ENCODE peak calls at places on chromosomes 3 and 15, in nine cellular contexts. One of them, this sample, is unnamed.

GRCh38 chr3:194397757-194398312 is 1.2 kb downstream of the GP5 start:
- DNase-seq in T-helper 2 cell: peak; percentile 73
- DNase-seq in NCI-H1417: no peak
- DNase-seq in neural progenitor cell: no peak
- DNase-seq in iPS-NIHi11: peak; percentile 34
- DNase-seq in fibroblast of lung: peak; percentile 55
- DNase-seq in mesendoderm: no peak
- DNase-seq in EL: no peak
- DNase-seq in tibial artery: peak; percentile 61
- DNase-seq in this sample: no peak

GRCh38 chr15:79160211-79160610 is 69.6 kb upstream of the RASGRF1 start:
- DNase-seq in T-helper 2 cell: no peak
- DNase-seq in NCI-H1417: no peak
- DNase-seq in neural progenitor cell: no peak
- DNase-seq in iPS-NIHi11: no peak
- DNase-seq in fibroblast of lung: no peak
- DNase-seq in mesendoderm: no peak
- DNase-seq in EL: peak; percentile 74
- DNase-seq in tibial artery: no peak
- DNase-seq in this sample: no peak

GRCh38 chr3:37546876-37547275 is 314.8 kb upstream of the CTDSPL start:
- DNase-seq in T-helper 2 cell: peak; percentile 11
- DNase-seq in NCI-H1417: no peak
- DNase-seq in neural progenitor cell: peak; percentile 58
- DNase-seq in iPS-NIHi11: peak; percentile 76
- DNase-seq in fibroblast of lung: peak; percentile 22
- DNase-seq in mesendoderm: peak; percentile 63
- DNase-seq in EL: peak; percentile 41
- DNase-seq in tibial artery: no peak
- DNase-seq in this sample: no peak

GRCh38 chr15:78726870-78727551 is 84.3 kb downstream of the ADAMTS7 start:
- DNase-seq in T-helper 2 cell: no peak
- DNase-seq in NCI-H1417: no peak
- DNase-seq in neural progenitor cell: peak; percentile 62
- DNase-seq in iPS-NIHi11: peak; percentile 92
- DNase-seq in fibroblast of lung: no peak
- DNase-seq in mesendoderm: peak; percentile 92
- DNase-seq in EL: peak; percentile 16
- DNase-seq in tibial artery: no peak
- DNase-seq in this sample: no peak

GRCh38 chr3:64300790-64301423 is 75.6 kb upstream of the PRICKLE2 start:
- DNase-seq in T-helper 2 cell: no peak
- DNase-seq in NCI-H1417: no peak
- DNase-seq in neural progenitor cell: no peak
- DNase-seq in iPS-NIHi11: no peak
- DNase-seq in fibroblast of lung: peak; percentile 90
- DNase-seq in mesendoderm: no peak
- DNase-seq in EL: peak; percentile 65
- DNase-seq in tibial artery: no peak
- DNase-seq in this sample: no peak

GRCh38 chr3:171851685-171852084 is 8.5 kb downstream of the TMEM212 start:
- DNase-seq in T-helper 2 cell: no peak
- DNase-seq in NCI-H1417: no peak
- DNase-seq in neural progenitor cell: no peak
- DNase-seq in iPS-NIHi11: no peak
- DNase-seq in fibroblast of lung: peak; percentile 88
- DNase-seq in mesendoderm: no peak
- DNase-seq in EL: no peak
- DNase-seq in tibial artery: no peak
- DNase-seq in this sample: no peak

GRCh38 chr15:74333093-74333492 is 34.4 kb downstream of the CYP11A1 start:
- DNase-seq in T-helper 2 cell: no peak
- DNase-seq in NCI-H1417: no peak
- DNase-seq in neural progenitor cell: no peak
- DNase-seq in iPS-NIHi11: no peak
- DNase-seq in fibroblast of lung: no peak
- DNase-seq in mesendoderm: no peak
- DNase-seq in EL: no peak
- DNase-seq in tibial artery: no peak
- DNase-seq in this sample: no peak

GRCh38 chr15:40069178-40070165 is 30.5 kb upstream of the SRP14 start:
- DNase-seq in T-helper 2 cell: no peak
- DNase-seq in NCI-H1417: peak; percentile 90
- DNase-seq in neural progenitor cell: peak; percentile 87
- DNase-seq in iPS-NIHi11: peak; percentile 87
- DNase-seq in fibroblast of lung: peak; percentile 56
- DNase-seq in mesendoderm: peak; percentile 77
- DNase-seq in EL: peak; percentile 48
- DNase-seq in tibial artery: peak; percentile 99
- DNase-seq in this sample: peak; percentile 94

GRCh38 chr15:58307313-58307961 is 124.4 kb upstream of the LIPC start:
- DNase-seq in T-helper 2 cell: no peak
- DNase-seq in NCI-H1417: peak; percentile 51
- DNase-seq in neural progenitor cell: peak; percentile 71
- DNase-seq in iPS-NIHi11: no peak
- DNase-seq in fibroblast of lung: peak; percentile 88
- DNase-seq in mesendoderm: no peak
- DNase-seq in EL: peak; percentile 60
- DNase-seq in tibial artery: no peak
- DNase-seq in this sample: no peak

GRCh38 chr15:57486807-57487206 is 104.9 kb upstream of the MYZAP start:
- DNase-seq in T-helper 2 cell: no peak
- DNase-seq in NCI-H1417: no peak
- DNase-seq in neural progenitor cell: no peak
- DNase-seq in iPS-NIHi11: no peak
- DNase-seq in fibroblast of lung: no peak
- DNase-seq in mesendoderm: no peak
- DNase-seq in EL: no peak
- DNase-seq in tibial artery: no peak
- DNase-seq in this sample: no peak

GRCh38 chr3:114519415-114519814 is 225.6 kb downstream of the TIGIT start:
- DNase-seq in T-helper 2 cell: peak; percentile 58
- DNase-seq in NCI-H1417: no peak
- DNase-seq in neural progenitor cell: peak; percentile 45
- DNase-seq in iPS-NIHi11: peak; percentile 55
- DNase-seq in fibroblast of lung: peak; percentile 77
- DNase-seq in mesendoderm: peak; percentile 95
- DNase-seq in EL: peak; percentile 6
- DNase-seq in tibial artery: no peak
- DNase-seq in this sample: no peak

GRCh38 chr3:31213869-31214486 is 318.7 kb upstream of the STT3B start:
- DNase-seq in T-helper 2 cell: peak; percentile 92
- DNase-seq in NCI-H1417: no peak
- DNase-seq in neural progenitor cell: no peak
- DNase-seq in iPS-NIHi11: no peak
- DNase-seq in fibroblast of lung: no peak
- DNase-seq in mesendoderm: no peak
- DNase-seq in EL: no peak
- DNase-seq in tibial artery: no peak
- DNase-seq in this sample: no peak

This sample was measured in suprapubic skin.